ENCODE peak calls at places on chromosomes 11 and 22, in eight cellular contexts. A, D, Y, V, B, K, Z and N are unnamed samples.

GRCh38 chr11:67240575-67241389 is 25.5 kb upstream of the GRK2 start:
- DNase-seq in A (peak; percentile 62), D (peak; percentile 74), Y (peak; percentile 66), V (peak; percentile 78), B (peak; percentile 66), K (peak; percentile 86), Z (peak; percentile 81), N (peak; percentile 82)

GRCh38 chr11:8252946-8253345 is 10.7 kb downstream of the LMO1 start:
- DNase-seq in A (no peak), D (no peak), Y (no peak), V (no peak), B (no peak), K (no peak), Z (no peak), N (no peak)

GRCh38 chr11:29319231-29319630 is 697.6 kb downstream of the KCNA4 start:
- DNase-seq in A (no peak), D (no peak), Y (no peak), V (no peak), B (no peak), K (no peak), Z (peak; percentile 49), N (no peak)

GRCh38 chr11:126115253-126115540 is 52.5 kb upstream of the CDON start:
- DNase-seq in A (no peak), D (no peak), Y (peak; percentile 87), V (no peak), B (no peak), K (no peak), Z (no peak), N (peak; percentile 71)

GRCh38 chr22:44361391-44362126 is 48.8 kb upstream of the SHISAL1 start:
- DNase-seq in A (no peak), D (no peak), Y (peak; percentile 30), V (no peak), B (no peak), K (no peak), Z (no peak), N (no peak)

GRCh38 chr22:20245577-20246367 is 22.3 kb downstream of the RTN4R start:
- DNase-seq in A (no peak), D (no peak), Y (no peak), V (no peak), B (no peak), K (no peak), Z (no peak), N (no peak)

GRCh38 chr11:16169946-16170345 is 186.4 kb downstream of the SOX6 start:
- DNase-seq in A (no peak), D (no peak), Y (no peak), V (no peak), B (no peak), K (no peak), Z (no peak), N (no peak)

GRCh38 chr11:91433284-91434010 is 791.2 kb upstream of the FAT3 start:
- DNase-seq in A (no peak), D (no peak), Y (no peak), V (no peak), B (no peak), K (no peak), Z (no peak), N (no peak)

GRCh38 chr22:20962491-20962945 is 4.5 kb upstream of the AIFM3 start:
- DNase-seq in A (no peak), D (no peak), Y (peak; percentile 8), V (no peak), B (no peak), K (no peak), Z (no peak), N (no peak)

GRCh38 chr11:66789097-66789890 is 53.9 kb upstream of the RCE1 start:
- DNase-seq in A (no peak), D (no peak), Y (no peak), V (no peak), B (no peak), K (no peak), Z (peak; percentile 10), N (no peak)